ENCODE peak calls at places on chromosomes 4 and X, in eight cellular contexts. E is lower lobe of right lung, Z is mucosa of descending colon, M is endothelial cell, X is DND-41, D is GM10248, B is BE2C, F is neural crest cell. O is an unnamed sample.

GRCh38 chrX:132033166-132033565 is 10.1 kb downstream of the STK26 start:
- DNase-seq in M (no peak), Z (no peak), B (no peak), F (no peak), D (no peak), X (no peak), E (no peak), O (no peak)

GRCh38 chr4:113978561-113979156 is 788 bp downstream of the ARSJ start:
- DNase-seq in M (peak), F (no peak), E (no peak), D (no peak), X (no peak), Z (peak), B (no peak), O (no peak)

GRCh38 chrX:39309018-39309620 is 507.9 kb downstream of the MID1IP1 start:
- DNase-seq in M (no peak), F (no peak), D (peak), Z (no peak), E (no peak), X (peak), B (no peak), O (peak)

GRCh38 chr4:138405934-138406567 is 163.9 kb upstream of the SLC7A11 start:
- DNase-seq in X (no peak), F (no peak), D (peak), M (no peak), Z (no peak), E (no peak), B (no peak), O (no peak)

GRCh38 chr4:41540687-41541086 is 2.7 kb downstream of the LIMCH1 start:
- DNase-seq in D (no peak), B (no peak), F (no peak), M (no peak), X (no peak), E (no peak), Z (no peak), O (no peak)

GRCh38 chr4:90318208-90318607 is 191.0 kb downstream of the CCSER1 start:
- DNase-seq in M (no peak), X (no peak), F (no peak), D (no peak), Z (no peak), B (no peak), E (no peak), O (no peak)

GRCh38 chrX:151543706-151544105 is 19.8 kb upstream of the PASD1 start:
- DNase-seq in Z (no peak), E (no peak), F (no peak), M (no peak), D (no peak), X (no peak), B (no peak), O (peak)

GRCh38 chrX:145817299-145817665 is 347 bp upstream of the SLITRK2 start:
- DNase-seq in B (no peak), M (no peak), Z (no peak), E (no peak), X (no peak), F (no peak), D (peak), O (no peak)

GRCh38 chr4:108681321-108681809 is 31.0 kb downstream of the OSTC start:
- DNase-seq in M (no peak), D (no peak), X (no peak), Z (no peak), E (no peak), F (no peak), B (no peak), O (no peak)

GRCh38 chrX:155612312-155613224 is at the start of gene TMLHE:
- DNase-seq in E (peak), X (peak), F (peak), D (peak), B (peak), Z (peak), M (peak), O (peak)

GRCh38 chr4:17561195-17561909 is 15.6 kb upstream of the LAP3 start:
- DNase-seq in D (no peak), B (peak), Z (no peak), F (no peak), E (no peak), M (no peak), X (no peak), O (no peak)

GRCh38 chrX:97057349-97057909 is 173.7 kb downstream of the RPA4 start:
- DNase-seq in Z (no peak), X (no peak), M (no peak), D (no peak), B (no peak), E (no peak), F (no peak), O (no peak)

GRCh38 chr4:4308800-4309441 is 18.9 kb downstream of the ZBTB49 start:
- DNase-seq in E (no peak), Z (no peak), M (no peak), D (no peak), B (no peak), F (no peak), X (no peak), O (no peak)

GRCh38 chrX:29257516-29257915 is 670.3 kb downstream of the IL1RAPL1 start:
- DNase-seq in X (no peak), M (no peak), Z (no peak), E (no peak), B (no peak), D (no peak), F (no peak), O (no peak)

GRCh38 chr4:68304731-68305130 is 45.2 kb downstream of the YTHDC1 start:
- DNase-seq in D (no peak), B (no peak), Z (no peak), E (no peak), M (no peak), F (no peak), X (no peak), O (no peak)

GRCh38 chr4:137226900-137227299 is 305.4 kb downstream of the PCDH18 start:
- DNase-seq in D (no peak), X (no peak), Z (no peak), E (no peak), B (no peak), F (no peak), M (peak), O (no peak)

GRCh38 chr4:10671750-10672149 is 12.8 kb downstream of the CLNK start:
- DNase-seq in X (no peak), M (no peak), D (no peak), Z (no peak), E (no peak), B (no peak), F (no peak), O (no peak)

GRCh38 chr4:123783091-123783765 is 386.6 kb downstream of the SPRY1 start:
- DNase-seq in B (no peak), F (no peak), D (no peak), E (no peak), M (no peak), Z (no peak), X (no peak), O (no peak)

GRCh38 chrX:106042296-106042695 is 3.8 kb upstream of the SERPINA7 start:
- DNase-seq in D (no peak), F (no peak), M (no peak), E (no peak), Z (no peak), B (no peak), X (no peak), O (no peak)

GRCh38 chrX:30343206-30343605 is 34.0 kb upstream of the NR0B1 start:
- DNase-seq in E (no peak), F (no peak), D (peak), X (no peak), Z (no peak), B (no peak), M (no peak), O (no peak)

GRCh38 chr4:142516686-142517145 is 329.4 kb downstream of the INPP4B start:
- DNase-seq in X (no peak), M (no peak), Z (no peak), D (no peak), F (no peak), B (no peak), E (no peak), O (no peak)

GRCh38 chr4:74755486-74755885 is 38.8 kb downstream of the BTC start:
- DNase-seq in D (no peak), Z (no peak), E (peak), B (no peak), X (no peak), F (no peak), M (no peak), O (no peak)

GRCh38 chr4:123478859-123479345 is 82.3 kb downstream of the SPRY1 start:
- DNase-seq in M (no peak), F (no peak), E (peak), Z (no peak), B (no peak), X (no peak), D (no peak), O (peak)

GRCh38 chr4:186820371-186820990 is 96.8 kb upstream of the FAT1 start:
- DNase-seq in F (no peak), M (no peak), X (no peak), D (no peak), Z (peak), E (peak), B (no peak), O (no peak)

GRCh38 chr4:3377557-3377956 is 64.2 kb upstream of the HGFAC start:
- DNase-seq in F (no peak), X (no peak), E (no peak), M (no peak), D (no peak), B (no peak), Z (no peak), O (no peak)

DNA sequence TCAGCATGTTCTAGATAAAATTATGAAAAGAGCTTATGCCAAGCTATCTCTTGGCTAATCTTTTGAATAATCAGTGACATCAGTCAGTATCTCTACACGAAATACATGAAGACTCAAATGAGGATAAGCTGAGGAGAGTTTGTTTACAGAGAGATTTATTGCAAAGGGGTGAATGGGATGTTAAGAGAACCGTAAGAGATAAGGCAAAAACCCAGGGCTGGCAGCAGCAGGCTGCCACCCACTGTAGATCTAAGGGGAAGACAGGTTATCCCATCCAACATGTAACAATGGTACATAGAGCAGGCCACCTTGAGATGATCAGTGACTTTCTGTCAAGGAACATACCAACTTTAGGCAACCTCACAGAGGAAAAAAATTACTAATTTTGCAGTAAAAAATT is 432.1 kb upstream of the NR3C2 start:
- DNase-seq in Z (peak), X (no peak), F (no peak), D (no peak), M (no peak), E (no peak), B (no peak), O (no peak)
- TF ChIP-seq CTCF in Z (no peak), X (no peak), F (no peak), D (no peak), M (no peak), E (no peak), B (peak), O (no peak)

GRCh38 chr4:149831656-149832208 is 16.1 kb upstream of the IQCM start:
- DNase-seq in X (no peak), Z (no peak), D (no peak), M (no peak), B (no peak), E (no peak), F (no peak), O (no peak)
- TF ChIP-seq CTCF in X (no peak), Z (no peak), D (no peak), M (no peak), B (no peak), E (no peak), F (no peak), O (no peak)

GRCh38 chr4:118836763-118837507 is 1.0 kb upstream of the SEC24D start:
- DNase-seq in M (no peak), F (no peak), X (no peak), B (no peak), D (no peak), E (no peak), Z (no peak), O (no peak)

GRCh38 chr4:118834070-118834469 is 1.9 kb downstream of the SEC24D start:
- DNase-seq in E (no peak), X (no peak), Z (no peak), M (no peak), F (no peak), B (no peak), D (no peak), O (no peak)

GRCh38 chr4:118833192-118833820 is 2.6 kb downstream of the SEC24D start:
- DNase-seq in Z (no peak), E (no peak), F (no peak), M (no peak), X (no peak), B (no peak), D (no peak), O (no peak)

GRCh38 chr4:118834960-118835895 is 698 bp downstream of the SEC24D start:
- DNase-seq in X (peak), M (peak), Z (peak), F (peak), E (peak), D (peak), B (peak), O (peak)

DNA sequence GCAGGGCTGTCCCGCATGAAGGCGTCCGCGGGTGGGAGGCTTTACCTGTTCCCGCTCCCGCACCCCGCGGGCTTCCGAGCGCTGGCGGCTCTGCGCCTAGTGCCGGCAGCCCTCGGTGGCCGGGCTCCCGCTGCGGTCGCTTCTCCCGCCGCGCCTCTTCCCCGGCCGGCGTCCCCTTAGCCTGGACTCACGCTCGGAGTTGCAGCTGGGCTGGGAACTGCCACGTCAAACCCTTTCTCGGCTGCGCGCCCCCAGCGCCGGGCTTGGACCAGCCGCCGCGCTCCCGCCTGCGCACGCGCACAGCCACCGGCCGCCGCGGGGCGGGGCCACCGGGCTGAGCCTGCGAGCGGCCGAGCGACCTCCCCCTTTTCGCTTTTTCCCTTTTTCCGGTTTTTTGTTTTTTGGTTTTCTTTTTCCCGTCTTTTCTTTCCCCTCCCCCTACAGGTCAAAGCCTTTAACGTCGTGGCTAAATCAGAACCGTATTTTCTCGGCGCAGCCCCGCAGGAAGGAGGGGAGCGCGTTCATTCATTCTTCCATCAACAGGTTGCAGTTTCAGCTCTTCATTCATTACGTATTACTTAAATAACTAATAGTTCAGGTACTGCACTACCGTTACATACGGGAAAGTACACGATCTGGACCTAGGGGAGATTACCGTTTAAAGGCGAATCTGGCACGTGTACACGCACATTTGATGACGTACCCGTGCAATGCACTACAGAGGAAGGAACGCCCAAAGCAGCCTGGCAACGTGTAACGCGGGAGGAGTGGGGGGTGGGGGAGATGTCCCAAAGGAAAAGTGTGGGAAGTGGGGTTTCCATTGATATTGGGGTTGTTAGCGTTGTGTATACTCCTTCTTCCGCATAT is at the start of gene SEC24D:
- DNase-seq in D (peak), Z (peak), M (peak), B (peak), F (peak), E (peak), X (peak), O (peak)
- TF ChIP-seq CTCF in D (no peak), Z (peak), M (peak), B (no peak), F (no peak), E (peak), X (peak), O (no peak)

GRCh38 chr4:121071640-121072037 is 696 bp downstream of the NDNF start:
- DNase-seq in D (no peak), M (no peak), X (no peak), E (no peak), Z (no peak), F (no peak), B (no peak), O (no peak)
- TF ChIP-seq CTCF in D (no peak), M (no peak), X (no peak), E (no peak), Z (no peak), F (no peak), B (no peak), O (no peak)